ENCODE peak calls at places on chromosomes 7 and 10, in eight cellular contexts. C, U, J, W, L, O, D and P are unnamed samples.
A peak's percentile ranks its signal among the peaks of the same experiment; 100 is the strongest.

GRCh38 chr10:117622471-117623184 is 80.1 kb downstream of the EMX2 start:
- DNase-seq in O (no peak), W (no peak), L (no peak), J (no peak), C (no peak), U (no peak), D (no peak), P (no peak)

GRCh38 chr7:137547477-137547876 is 203.9 kb upstream of the PTN start:
- DNase-seq in O (no peak), L (no peak), U (no peak), J (no peak), C (no peak), D (no peak), W (no peak), P (no peak)

GRCh38 chr10:5948999-5949759 is 28.2 kb downstream of the IL15RA start:
- DNase-seq in C (peak; percentile 65), O (no peak), W (no peak), L (peak; percentile 83), D (peak; percentile 67), U (peak; percentile 59), J (peak; percentile 75), P (peak; percentile 79)

GRCh38 chr7:85023066-85023687 is 163.7 kb downstream of the SEMA3D start:
- DNase-seq in C (no peak), U (no peak), L (peak; percentile 69), O (no peak), W (peak; percentile 3), D (peak; percentile 46), J (peak; percentile 48), P (peak; percentile 71)

GRCh38 chr7:42099837-42100508 is 137.0 kb downstream of the GLI3 start:
- DNase-seq in C (no peak), J (no peak), L (no peak), O (no peak), U (no peak), W (no peak), D (no peak), P (no peak)

GRCh38 chr7:1700086-1700485 is 30.0 kb downstream of the ELFN1 start:
- DNase-seq in J (no peak), W (no peak), L (no peak), U (no peak), D (no peak), O (no peak), C (peak; percentile 9), P (no peak)

GRCh38 chr7:40301486-40302065 is 166.8 kb downstream of the SUGCT start:
- DNase-seq in W (no peak), D (no peak), O (no peak), L (no peak), C (no peak), J (no peak), U (no peak), P (peak; percentile 48)

GRCh38 chr10:22271786-22272185 is 44.4 kb upstream of the COMMD3 start:
- DNase-seq in O (no peak), L (no peak), U (no peak), D (no peak), W (no peak), C (no peak), J (no peak), P (no peak)

GRCh38 chr10:49005270-49005669 is 65.6 kb upstream of the LRRC18 start:
- DNase-seq in C (no peak), O (no peak), L (no peak), U (no peak), J (no peak), D (no peak), W (no peak), P (no peak)

GRCh38 chr10:56318816-56319215 is 42.2 kb downstream of the ZWINT start:
- DNase-seq in C (no peak), D (no peak), W (no peak), U (no peak), O (no peak), L (no peak), J (no peak), P (no peak)

GRCh38 chr7:113159746-113160339 is 41.5 kb upstream of the SMIM30 start:
- DNase-seq in J (peak; percentile 76), L (peak; percentile 35), U (no peak), O (no peak), W (no peak), D (no peak), C (no peak), P (peak; percentile 54)

GRCh38 chr10:71528371-71529202 is 131.9 kb downstream of the CDH23 start:
- DNase-seq in D (no peak), C (no peak), J (no peak), L (no peak), U (no peak), O (no peak), W (no peak), P (peak; percentile 90)

GRCh38 chr10:81576336-81576735 is 298.7 kb upstream of the NRG3 start:
- DNase-seq in L (no peak), J (no peak), U (no peak), C (no peak), D (no peak), O (no peak), W (no peak), P (no peak)

GRCh38 chr10:14878266-14879054 is at the start of gene SUV39H2:
- DNase-seq in O (peak; percentile 91), U (peak; percentile 95), C (peak; percentile 89), D (peak; percentile 94), J (peak; percentile 97), L (peak; percentile 97), W (peak; percentile 100), P (peak; percentile 99)

GRCh38 chr7:55651057-55651456 is 78.8 kb upstream of the VOPP1 start:
- DNase-seq in L (no peak), C (no peak), U (no peak), J (peak; percentile 51), W (no peak), D (no peak), O (no peak), P (no peak)

GRCh38 chr7:50330254-50330653 is 25.7 kb downstream of the IKZF1 start:
- DNase-seq in W (no peak), J (no peak), O (no peak), U (no peak), L (no peak), C (no peak), D (no peak), P (no peak)

GRCh38 chr10:88974446-88975376 is 15.9 kb upstream of the FAS start:
- DNase-seq in W (no peak), J (no peak), C (no peak), O (no peak), U (no peak), D (no peak), L (peak; percentile 33), P (peak; percentile 36)

GRCh38 chr10:131750171-131750895 is 150.5 kb upstream of the PPP2R2D start:
- DNase-seq in D (no peak), J (no peak), L (no peak), C (no peak), W (no peak), U (no peak), O (no peak), P (no peak)

GRCh38 chr10:34906021-34906965 is 91.2 kb upstream of the PARD3 start:
- DNase-seq in L (no peak), O (no peak), W (no peak), D (no peak), J (peak; percentile 63), U (no peak), C (no peak), P (no peak)

GRCh38 chr7:34066968-34067367 is 161.6 kb downstream of the BMPER start:
- DNase-seq in J (peak; percentile 56), L (no peak), C (no peak), D (no peak), U (no peak), W (no peak), O (no peak), P (no peak)

GRCh38 chr10:124827474-124827873 is 25.9 kb downstream of the ABRAXAS2 start:
- DNase-seq in D (no peak), J (peak; percentile 5), W (no peak), U (no peak), L (peak; percentile 46), C (no peak), O (no peak), P (peak; percentile 10)

GRCh38 chr10:111836586-111836985 is 347.0 kb downstream of the GPAM start:
- DNase-seq in O (no peak), C (no peak), L (no peak), J (no peak), D (no peak), U (no peak), W (no peak), P (peak; percentile 81)

GRCh38 chr7:8305625-8306388 is 43.8 kb upstream of the ICA1 start:
- DNase-seq in J (no peak), U (no peak), D (no peak), C (no peak), W (no peak), O (no peak), L (no peak), P (no peak)

GRCh38 chr7:95302976-95303375 is 21.4 kb downstream of the PON1 start:
- DNase-seq in D (no peak), C (no peak), L (no peak), J (no peak), O (no peak), U (no peak), W (no peak), P (peak; percentile 29)

GRCh38 chr10:61332506-61332905 is 120.7 kb downstream of the TMEM26 start:
- DNase-seq in J (no peak), U (no peak), D (no peak), O (no peak), L (peak; percentile 7), C (no peak), W (no peak), P (peak; percentile 17)